ENCODE peak calls at places on chromosomes 16 and 17, in six cellular contexts. One of them, this sample, is unnamed.

GRCh38 chr17:80931421-80932265 is 60.0 kb upstream of the CHMP6 start:
- DNase-seq in central memory CD8-positive, alpha-beta T cell: no peak
- DNase-seq in stimulated activated CD4-positive, alpha-beta T cell treated with anti-CD3 and anti-CD28 coated beads, Interleukin-12 subunit alpha, Interleukin-12 subunit beta, amount 100 ng/mL, for 24 hours: no peak
- DNase-seq in PC-3: no peak
- DNase-seq in stimulated activated CD8-positive, alpha-beta memory T cell treated with anti-CD3 and anti-CD28 coated beads, Interleukin-2, amount 100 ng/mL, for 48 hours: no peak
- DNase-seq in neuronal stem cell: peak; percentile 67
- DNase-seq in this sample: no peak

GRCh38 chr17:49227436-49228261 is 2.9 kb downstream of the PHOSPHO1 start:
- DNase-seq in stimulated activated CD8-positive, alpha-beta memory T cell treated with anti-CD3 and anti-CD28 coated beads, Interleukin-2, amount 100 ng/mL, for 48 hours: peak; percentile 69
- DNase-seq in neuronal stem cell: peak; percentile 66
- DNase-seq in central memory CD8-positive, alpha-beta T cell: peak; percentile 67
- DNase-seq in PC-3: peak; percentile 88
- DNase-seq in stimulated activated CD4-positive, alpha-beta T cell treated with anti-CD3 and anti-CD28 coated beads, Interleukin-12 subunit alpha, Interleukin-12 subunit beta, amount 100 ng/mL, for 24 hours: peak; percentile 46
- DNase-seq in this sample: peak; percentile 70

GRCh38 chr16:47990676-47991075 is 165.1 kb downstream of the ABCC12 start:
- DNase-seq in stimulated activated CD4-positive, alpha-beta T cell treated with anti-CD3 and anti-CD28 coated beads, Interleukin-12 subunit alpha, Interleukin-12 subunit beta, amount 100 ng/mL, for 24 hours: no peak
- DNase-seq in PC-3: no peak
- DNase-seq in central memory CD8-positive, alpha-beta T cell: no peak
- DNase-seq in stimulated activated CD8-positive, alpha-beta memory T cell treated with anti-CD3 and anti-CD28 coated beads, Interleukin-2, amount 100 ng/mL, for 48 hours: no peak
- DNase-seq in neuronal stem cell: no peak
- DNase-seq in this sample: no peak

GRCh38 chr16:89017956-89018604 is 41.1 kb upstream of the CBFA2T3 start:
- DNase-seq in central memory CD8-positive, alpha-beta T cell: no peak
- DNase-seq in neuronal stem cell: no peak
- DNase-seq in PC-3: no peak
- DNase-seq in stimulated activated CD8-positive, alpha-beta memory T cell treated with anti-CD3 and anti-CD28 coated beads, Interleukin-2, amount 100 ng/mL, for 48 hours: no peak
- DNase-seq in stimulated activated CD4-positive, alpha-beta T cell treated with anti-CD3 and anti-CD28 coated beads, Interleukin-12 subunit alpha, Interleukin-12 subunit beta, amount 100 ng/mL, for 24 hours: no peak
- DNase-seq in this sample: no peak

GRCh38 chr16:88784074-88784855 is 755 bp downstream of the PIEZO1 start:
- DNase-seq in stimulated activated CD4-positive, alpha-beta T cell treated with anti-CD3 and anti-CD28 coated beads, Interleukin-12 subunit alpha, Interleukin-12 subunit beta, amount 100 ng/mL, for 24 hours: no peak
- DNase-seq in stimulated activated CD8-positive, alpha-beta memory T cell treated with anti-CD3 and anti-CD28 coated beads, Interleukin-2, amount 100 ng/mL, for 48 hours: no peak
- DNase-seq in central memory CD8-positive, alpha-beta T cell: no peak
- DNase-seq in neuronal stem cell: no peak
- DNase-seq in PC-3: peak; percentile 57
- DNase-seq in this sample: no peak

GRCh38 chr16:678858-679807 is 1.1 kb upstream of the STUB1 start:
- DNase-seq in central memory CD8-positive, alpha-beta T cell: no peak
- DNase-seq in PC-3: peak; percentile 12
- DNase-seq in neuronal stem cell: peak; percentile 63
- DNase-seq in stimulated activated CD4-positive, alpha-beta T cell treated with anti-CD3 and anti-CD28 coated beads, Interleukin-12 subunit alpha, Interleukin-12 subunit beta, amount 100 ng/mL, for 24 hours: no peak
- DNase-seq in stimulated activated CD8-positive, alpha-beta memory T cell treated with anti-CD3 and anti-CD28 coated beads, Interleukin-2, amount 100 ng/mL, for 48 hours: peak; percentile 59
- DNase-seq in this sample: peak; percentile 61

GRCh38 chr16:4351880-4352279 is 759 bp upstream of the PAM16 start:
- DNase-seq in neuronal stem cell: no peak
- DNase-seq in stimulated activated CD8-positive, alpha-beta memory T cell treated with anti-CD3 and anti-CD28 coated beads, Interleukin-2, amount 100 ng/mL, for 48 hours: no peak
- DNase-seq in central memory CD8-positive, alpha-beta T cell: no peak
- DNase-seq in PC-3: peak; percentile 62
- DNase-seq in stimulated activated CD4-positive, alpha-beta T cell treated with anti-CD3 and anti-CD28 coated beads, Interleukin-12 subunit alpha, Interleukin-12 subunit beta, amount 100 ng/mL, for 24 hours: no peak
- DNase-seq in this sample: no peak

GRCh38 chr17:49552070-49552751 is 23.5 kb upstream of the NXPH3 start:
- DNase-seq in stimulated activated CD4-positive, alpha-beta T cell treated with anti-CD3 and anti-CD28 coated beads, Interleukin-12 subunit alpha, Interleukin-12 subunit beta, amount 100 ng/mL, for 24 hours: no peak
- DNase-seq in neuronal stem cell: no peak
- DNase-seq in PC-3: peak; percentile 49
- DNase-seq in stimulated activated CD8-positive, alpha-beta memory T cell treated with anti-CD3 and anti-CD28 coated beads, Interleukin-2, amount 100 ng/mL, for 48 hours: no peak
- DNase-seq in central memory CD8-positive, alpha-beta T cell: no peak
- DNase-seq in this sample: no peak

GRCh38 chr16:28974007-28974436 is 556 bp upstream of the SPNS1 start:
- DNase-seq in PC-3: peak; percentile 65
- DNase-seq in stimulated activated CD4-positive, alpha-beta T cell treated with anti-CD3 and anti-CD28 coated beads, Interleukin-12 subunit alpha, Interleukin-12 subunit beta, amount 100 ng/mL, for 24 hours: no peak
- DNase-seq in central memory CD8-positive, alpha-beta T cell: no peak
- DNase-seq in neuronal stem cell: peak; percentile 59
- DNase-seq in stimulated activated CD8-positive, alpha-beta memory T cell treated with anti-CD3 and anti-CD28 coated beads, Interleukin-2, amount 100 ng/mL, for 48 hours: no peak
- DNase-seq in this sample: peak; percentile 74

GRCh38 chr17:4475463-4475862 is 23.2 kb upstream of the SPNS2 start:
- DNase-seq in central memory CD8-positive, alpha-beta T cell: no peak
- DNase-seq in PC-3: no peak
- DNase-seq in neuronal stem cell: no peak
- DNase-seq in stimulated activated CD4-positive, alpha-beta T cell treated with anti-CD3 and anti-CD28 coated beads, Interleukin-12 subunit alpha, Interleukin-12 subunit beta, amount 100 ng/mL, for 24 hours: no peak
- DNase-seq in stimulated activated CD8-positive, alpha-beta memory T cell treated with anti-CD3 and anti-CD28 coated beads, Interleukin-2, amount 100 ng/mL, for 48 hours: no peak
- DNase-seq in this sample: no peak

GRCh38 chr16:72818286-72818845 is 229.6 kb downstream of the ZFHX3 start:
- DNase-seq in stimulated activated CD4-positive, alpha-beta T cell treated with anti-CD3 and anti-CD28 coated beads, Interleukin-12 subunit alpha, Interleukin-12 subunit beta, amount 100 ng/mL, for 24 hours: no peak
- DNase-seq in stimulated activated CD8-positive, alpha-beta memory T cell treated with anti-CD3 and anti-CD28 coated beads, Interleukin-2, amount 100 ng/mL, for 48 hours: no peak
- DNase-seq in neuronal stem cell: no peak
- DNase-seq in central memory CD8-positive, alpha-beta T cell: no peak
- DNase-seq in PC-3: no peak
- DNase-seq in this sample: peak; percentile 25

GRCh38 chr16:23398987-23399805 is 53.8 kb downstream of the COG7 start:
- DNase-seq in central memory CD8-positive, alpha-beta T cell: no peak
- DNase-seq in PC-3: no peak
- DNase-seq in stimulated activated CD4-positive, alpha-beta T cell treated with anti-CD3 and anti-CD28 coated beads, Interleukin-12 subunit alpha, Interleukin-12 subunit beta, amount 100 ng/mL, for 24 hours: no peak
- DNase-seq in stimulated activated CD8-positive, alpha-beta memory T cell treated with anti-CD3 and anti-CD28 coated beads, Interleukin-2, amount 100 ng/mL, for 48 hours: no peak
- DNase-seq in neuronal stem cell: peak; percentile 59
- DNase-seq in this sample: peak; percentile 7

GRCh38 chr17:689556-690247 is 24.9 kb downstream of the VPS53 start:
- DNase-seq in PC-3: no peak
- DNase-seq in central memory CD8-positive, alpha-beta T cell: no peak
- DNase-seq in stimulated activated CD4-positive, alpha-beta T cell treated with anti-CD3 and anti-CD28 coated beads, Interleukin-12 subunit alpha, Interleukin-12 subunit beta, amount 100 ng/mL, for 24 hours: no peak
- DNase-seq in neuronal stem cell: no peak
- DNase-seq in stimulated activated CD8-positive, alpha-beta memory T cell treated with anti-CD3 and anti-CD28 coated beads, Interleukin-2, amount 100 ng/mL, for 48 hours: no peak
- DNase-seq in this sample: no peak

GRCh38 chr17:28563475-28563874 is 7.8 kb downstream of the PIGS start:
- DNase-seq in stimulated activated CD4-positive, alpha-beta T cell treated with anti-CD3 and anti-CD28 coated beads, Interleukin-12 subunit alpha, Interleukin-12 subunit beta, amount 100 ng/mL, for 24 hours: no peak
- DNase-seq in neuronal stem cell: no peak
- DNase-seq in PC-3: no peak
- DNase-seq in central memory CD8-positive, alpha-beta T cell: no peak
- DNase-seq in stimulated activated CD8-positive, alpha-beta memory T cell treated with anti-CD3 and anti-CD28 coated beads, Interleukin-2, amount 100 ng/mL, for 48 hours: no peak
- DNase-seq in this sample: no peak

GRCh38 chr17:17666111-17666714 is 15.0 kb upstream of the RAI1 start:
- DNase-seq in PC-3: peak; percentile 77
- DNase-seq in central memory CD8-positive, alpha-beta T cell: no peak
- DNase-seq in stimulated activated CD8-positive, alpha-beta memory T cell treated with anti-CD3 and anti-CD28 coated beads, Interleukin-2, amount 100 ng/mL, for 48 hours: no peak
- DNase-seq in stimulated activated CD4-positive, alpha-beta T cell treated with anti-CD3 and anti-CD28 coated beads, Interleukin-12 subunit alpha, Interleukin-12 subunit beta, amount 100 ng/mL, for 24 hours: no peak
- DNase-seq in neuronal stem cell: no peak
- DNase-seq in this sample: no peak

GRCh38 chr16:73016488-73016830 is 31.5 kb downstream of the ZFHX3 start:
- DNase-seq in stimulated activated CD4-positive, alpha-beta T cell treated with anti-CD3 and anti-CD28 coated beads, Interleukin-12 subunit alpha, Interleukin-12 subunit beta, amount 100 ng/mL, for 24 hours: no peak
- DNase-seq in central memory CD8-positive, alpha-beta T cell: no peak
- DNase-seq in PC-3: peak; percentile 51
- DNase-seq in stimulated activated CD8-positive, alpha-beta memory T cell treated with anti-CD3 and anti-CD28 coated beads, Interleukin-2, amount 100 ng/mL, for 48 hours: no peak
- DNase-seq in neuronal stem cell: no peak
- DNase-seq in this sample: no peak

GRCh38 chr17:82281502-82282238 is 8.2 kb upstream of the CSNK1D start:
- DNase-seq in neuronal stem cell: no peak
- DNase-seq in PC-3: peak; percentile 97
- DNase-seq in stimulated activated CD4-positive, alpha-beta T cell treated with anti-CD3 and anti-CD28 coated beads, Interleukin-12 subunit alpha, Interleukin-12 subunit beta, amount 100 ng/mL, for 24 hours: no peak
- DNase-seq in stimulated activated CD8-positive, alpha-beta memory T cell treated with anti-CD3 and anti-CD28 coated beads, Interleukin-2, amount 100 ng/mL, for 48 hours: no peak
- DNase-seq in central memory CD8-positive, alpha-beta T cell: no peak
- DNase-seq in this sample: no peak

GRCh38 chr16:53945996-53946395 is 242.0 kb downstream of the FTO start:
- DNase-seq in neuronal stem cell: peak; percentile 50
- DNase-seq in stimulated activated CD8-positive, alpha-beta memory T cell treated with anti-CD3 and anti-CD28 coated beads, Interleukin-2, amount 100 ng/mL, for 48 hours: no peak
- DNase-seq in central memory CD8-positive, alpha-beta T cell: no peak
- DNase-seq in PC-3: peak; percentile 55
- DNase-seq in stimulated activated CD4-positive, alpha-beta T cell treated with anti-CD3 and anti-CD28 coated beads, Interleukin-12 subunit alpha, Interleukin-12 subunit beta, amount 100 ng/mL, for 24 hours: no peak
- DNase-seq in this sample: peak; percentile 40

GRCh38 chr16:52095466-52095865 is 451.5 kb downstream of the TOX3 start:
- DNase-seq in stimulated activated CD4-positive, alpha-beta T cell treated with anti-CD3 and anti-CD28 coated beads, Interleukin-12 subunit alpha, Interleukin-12 subunit beta, amount 100 ng/mL, for 24 hours: no peak
- DNase-seq in PC-3: no peak
- DNase-seq in central memory CD8-positive, alpha-beta T cell: no peak
- DNase-seq in stimulated activated CD8-positive, alpha-beta memory T cell treated with anti-CD3 and anti-CD28 coated beads, Interleukin-2, amount 100 ng/mL, for 48 hours: no peak
- DNase-seq in neuronal stem cell: no peak
- DNase-seq in this sample: no peak

GRCh38 chr16:65229191-65229662 is 107.4 kb upstream of the CDH11 start:
- DNase-seq in neuronal stem cell: no peak
- DNase-seq in central memory CD8-positive, alpha-beta T cell: no peak
- DNase-seq in PC-3: no peak
- DNase-seq in stimulated activated CD8-positive, alpha-beta memory T cell treated with anti-CD3 and anti-CD28 coated beads, Interleukin-2, amount 100 ng/mL, for 48 hours: no peak
- DNase-seq in stimulated activated CD4-positive, alpha-beta T cell treated with anti-CD3 and anti-CD28 coated beads, Interleukin-12 subunit alpha, Interleukin-12 subunit beta, amount 100 ng/mL, for 24 hours: no peak
- DNase-seq in this sample: no peak

GRCh38 chr17:348692-349425 is 3.7 kb downstream of the RPH3AL start:
- DNase-seq in PC-3: no peak
- DNase-seq in stimulated activated CD8-positive, alpha-beta memory T cell treated with anti-CD3 and anti-CD28 coated beads, Interleukin-2, amount 100 ng/mL, for 48 hours: no peak
- DNase-seq in stimulated activated CD4-positive, alpha-beta T cell treated with anti-CD3 and anti-CD28 coated beads, Interleukin-12 subunit alpha, Interleukin-12 subunit beta, amount 100 ng/mL, for 24 hours: no peak
- DNase-seq in neuronal stem cell: no peak
- DNase-seq in central memory CD8-positive, alpha-beta T cell: no peak
- DNase-seq in this sample: no peak

GRCh38 chr16:30757316-30757715 is 4.5 kb downstream of the CFAP119 start:
- DNase-seq in PC-3: no peak
- DNase-seq in stimulated activated CD4-positive, alpha-beta T cell treated with anti-CD3 and anti-CD28 coated beads, Interleukin-12 subunit alpha, Interleukin-12 subunit beta, amount 100 ng/mL, for 24 hours: no peak
- DNase-seq in central memory CD8-positive, alpha-beta T cell: no peak
- DNase-seq in stimulated activated CD8-positive, alpha-beta memory T cell treated with anti-CD3 and anti-CD28 coated beads, Interleukin-2, amount 100 ng/mL, for 48 hours: no peak
- DNase-seq in neuronal stem cell: no peak
- DNase-seq in this sample: no peak

GRCh38 chr17:62897706-62898105 is 68.3 kb upstream of the TANC2 start:
- DNase-seq in stimulated activated CD4-positive, alpha-beta T cell treated with anti-CD3 and anti-CD28 coated beads, Interleukin-12 subunit alpha, Interleukin-12 subunit beta, amount 100 ng/mL, for 24 hours: no peak
- DNase-seq in PC-3: no peak
- DNase-seq in neuronal stem cell: no peak
- DNase-seq in stimulated activated CD8-positive, alpha-beta memory T cell treated with anti-CD3 and anti-CD28 coated beads, Interleukin-2, amount 100 ng/mL, for 48 hours: no peak
- DNase-seq in central memory CD8-positive, alpha-beta T cell: no peak
- DNase-seq in this sample: no peak

GRCh38 chr17:82231562-82232321 is 2.9 kb downstream of the SLC16A3 start:
- DNase-seq in central memory CD8-positive, alpha-beta T cell: no peak
- DNase-seq in stimulated activated CD4-positive, alpha-beta T cell treated with anti-CD3 and anti-CD28 coated beads, Interleukin-12 subunit alpha, Interleukin-12 subunit beta, amount 100 ng/mL, for 24 hours: no peak
- DNase-seq in neuronal stem cell: no peak
- DNase-seq in stimulated activated CD8-positive, alpha-beta memory T cell treated with anti-CD3 and anti-CD28 coated beads, Interleukin-2, amount 100 ng/mL, for 48 hours: no peak
- DNase-seq in PC-3: peak; percentile 58
- DNase-seq in this sample: no peak

GRCh38 chr16:1696863-1697262 is 9.1 kb upstream of the MAPK8IP3 start:
- DNase-seq in stimulated activated CD8-positive, alpha-beta memory T cell treated with anti-CD3 and anti-CD28 coated beads, Interleukin-2, amount 100 ng/mL, for 48 hours: no peak
- DNase-seq in central memory CD8-positive, alpha-beta T cell: no peak
- DNase-seq in neuronal stem cell: no peak
- DNase-seq in PC-3: peak; percentile 83
- DNase-seq in stimulated activated CD4-positive, alpha-beta T cell treated with anti-CD3 and anti-CD28 coated beads, Interleukin-12 subunit alpha, Interleukin-12 subunit beta, amount 100 ng/mL, for 24 hours: no peak
- DNase-seq in this sample: no peak

GRCh38 chr16:31362476-31363405 is 7.8 kb downstream of the ITGAX start:
- DNase-seq in stimulated activated CD4-positive, alpha-beta T cell treated with anti-CD3 and anti-CD28 coated beads, Interleukin-12 subunit alpha, Interleukin-12 subunit beta, amount 100 ng/mL, for 24 hours: no peak
- DNase-seq in central memory CD8-positive, alpha-beta T cell: no peak
- DNase-seq in neuronal stem cell: no peak
- DNase-seq in stimulated activated CD8-positive, alpha-beta memory T cell treated with anti-CD3 and anti-CD28 coated beads, Interleukin-2, amount 100 ng/mL, for 48 hours: no peak
- DNase-seq in PC-3: no peak
- DNase-seq in this sample: no peak

GRCh38 chr16:65414284-65414984 is 292.6 kb upstream of the CDH11 start:
- DNase-seq in central memory CD8-positive, alpha-beta T cell: no peak
- DNase-seq in neuronal stem cell: no peak
- DNase-seq in stimulated activated CD4-positive, alpha-beta T cell treated with anti-CD3 and anti-CD28 coated beads, Interleukin-12 subunit alpha, Interleukin-12 subunit beta, amount 100 ng/mL, for 24 hours: no peak
- DNase-seq in PC-3: peak; percentile 90
- DNase-seq in stimulated activated CD8-positive, alpha-beta memory T cell treated with anti-CD3 and anti-CD28 coated beads, Interleukin-2, amount 100 ng/mL, for 48 hours: no peak
- DNase-seq in this sample: no peak

GRCh38 chr17:17590141-17590735 is 1.3 kb downstream of the PEMT start:
- DNase-seq in neuronal stem cell: no peak
- DNase-seq in central memory CD8-positive, alpha-beta T cell: no peak
- DNase-seq in stimulated activated CD4-positive, alpha-beta T cell treated with anti-CD3 and anti-CD28 coated beads, Interleukin-12 subunit alpha, Interleukin-12 subunit beta, amount 100 ng/mL, for 24 hours: no peak
- DNase-seq in PC-3: no peak
- DNase-seq in stimulated activated CD8-positive, alpha-beta memory T cell treated with anti-CD3 and anti-CD28 coated beads, Interleukin-2, amount 100 ng/mL, for 48 hours: no peak
- DNase-seq in this sample: no peak

GRCh38 chr17:51795401-51795800 is 363.1 kb downstream of the CA10 start:
- DNase-seq in PC-3: no peak
- DNase-seq in stimulated activated CD8-positive, alpha-beta memory T cell treated with anti-CD3 and anti-CD28 coated beads, Interleukin-2, amount 100 ng/mL, for 48 hours: no peak
- DNase-seq in neuronal stem cell: no peak
- DNase-seq in central memory CD8-positive, alpha-beta T cell: no peak
- DNase-seq in stimulated activated CD4-positive, alpha-beta T cell treated with anti-CD3 and anti-CD28 coated beads, Interleukin-12 subunit alpha, Interleukin-12 subunit beta, amount 100 ng/mL, for 24 hours: no peak
- DNase-seq in this sample: no peak

GRCh38 chr16:89843409-89844350 is 15.4 kb downstream of the SPIRE2 start:
- DNase-seq in stimulated activated CD8-positive, alpha-beta memory T cell treated with anti-CD3 and anti-CD28 coated beads, Interleukin-2, amount 100 ng/mL, for 48 hours: no peak
- DNase-seq in PC-3: no peak
- DNase-seq in neuronal stem cell: no peak
- DNase-seq in central memory CD8-positive, alpha-beta T cell: no peak
- DNase-seq in stimulated activated CD4-positive, alpha-beta T cell treated with anti-CD3 and anti-CD28 coated beads, Interleukin-12 subunit alpha, Interleukin-12 subunit beta, amount 100 ng/mL, for 24 hours: no peak
- DNase-seq in this sample: no peak

GRCh38 chr17:8463089-8463488 is 27.4 kb downstream of the NDEL1 start:
- DNase-seq in central memory CD8-positive, alpha-beta T cell: no peak
- DNase-seq in stimulated activated CD8-positive, alpha-beta memory T cell treated with anti-CD3 and anti-CD28 coated beads, Interleukin-2, amount 100 ng/mL, for 48 hours: no peak
- DNase-seq in stimulated activated CD4-positive, alpha-beta T cell treated with anti-CD3 and anti-CD28 coated beads, Interleukin-12 subunit alpha, Interleukin-12 subunit beta, amount 100 ng/mL, for 24 hours: no peak
- DNase-seq in neuronal stem cell: no peak
- DNase-seq in PC-3: no peak
- DNase-seq in this sample: no peak

GRCh38 chr17:30808785-30809286 is 15.7 kb downstream of the CRLF3 start:
- DNase-seq in stimulated activated CD4-positive, alpha-beta T cell treated with anti-CD3 and anti-CD28 coated beads, Interleukin-12 subunit alpha, Interleukin-12 subunit beta, amount 100 ng/mL, for 24 hours: no peak
- DNase-seq in stimulated activated CD8-positive, alpha-beta memory T cell treated with anti-CD3 and anti-CD28 coated beads, Interleukin-2, amount 100 ng/mL, for 48 hours: no peak
- DNase-seq in central memory CD8-positive, alpha-beta T cell: no peak
- DNase-seq in neuronal stem cell: no peak
- DNase-seq in PC-3: no peak
- DNase-seq in this sample: peak; percentile 71

GRCh38 chr16:598823-599739 is 9.2 kb downstream of the RAB40C start:
- DNase-seq in stimulated activated CD8-positive, alpha-beta memory T cell treated with anti-CD3 and anti-CD28 coated beads, Interleukin-2, amount 100 ng/mL, for 48 hours: no peak
- DNase-seq in stimulated activated CD4-positive, alpha-beta T cell treated with anti-CD3 and anti-CD28 coated beads, Interleukin-12 subunit alpha, Interleukin-12 subunit beta, amount 100 ng/mL, for 24 hours: no peak
- DNase-seq in PC-3: no peak
- DNase-seq in neuronal stem cell: no peak
- DNase-seq in central memory CD8-positive, alpha-beta T cell: no peak
- DNase-seq in this sample: no peak

GRCh38 chr16:73069581-73070262 is 21.8 kb upstream of the ZFHX3 start:
- DNase-seq in neuronal stem cell: no peak
- DNase-seq in central memory CD8-positive, alpha-beta T cell: no peak
- DNase-seq in stimulated activated CD8-positive, alpha-beta memory T cell treated with anti-CD3 and anti-CD28 coated beads, Interleukin-2, amount 100 ng/mL, for 48 hours: no peak
- DNase-seq in stimulated activated CD4-positive, alpha-beta T cell treated with anti-CD3 and anti-CD28 coated beads, Interleukin-12 subunit alpha, Interleukin-12 subunit beta, amount 100 ng/mL, for 24 hours: no peak
- DNase-seq in PC-3: no peak
- DNase-seq in this sample: no peak

GRCh38 chr16:945271-946047 is 25.3 kb downstream of the LMF1 start:
- DNase-seq in central memory CD8-positive, alpha-beta T cell: no peak
- DNase-seq in stimulated activated CD4-positive, alpha-beta T cell treated with anti-CD3 and anti-CD28 coated beads, Interleukin-12 subunit alpha, Interleukin-12 subunit beta, amount 100 ng/mL, for 24 hours: no peak
- DNase-seq in stimulated activated CD8-positive, alpha-beta memory T cell treated with anti-CD3 and anti-CD28 coated beads, Interleukin-2, amount 100 ng/mL, for 48 hours: no peak
- DNase-seq in PC-3: no peak
- DNase-seq in neuronal stem cell: no peak
- DNase-seq in this sample: no peak

GRCh38 chr16:69397821-69398521 is 12.2 kb upstream of the TERF2 start:
- DNase-seq in neuronal stem cell: no peak
- DNase-seq in stimulated activated CD4-positive, alpha-beta T cell treated with anti-CD3 and anti-CD28 coated beads, Interleukin-12 subunit alpha, Interleukin-12 subunit beta, amount 100 ng/mL, for 24 hours: no peak
- DNase-seq in PC-3: peak; percentile 47
- DNase-seq in central memory CD8-positive, alpha-beta T cell: no peak
- DNase-seq in stimulated activated CD8-positive, alpha-beta memory T cell treated with anti-CD3 and anti-CD28 coated beads, Interleukin-2, amount 100 ng/mL, for 48 hours: no peak
- DNase-seq in this sample: peak; percentile 89

GRCh38 chr17:57120814-57121213 is 35.8 kb downstream of the AKAP1 start:
- DNase-seq in PC-3: no peak
- DNase-seq in stimulated activated CD4-positive, alpha-beta T cell treated with anti-CD3 and anti-CD28 coated beads, Interleukin-12 subunit alpha, Interleukin-12 subunit beta, amount 100 ng/mL, for 24 hours: no peak
- DNase-seq in neuronal stem cell: no peak
- DNase-seq in central memory CD8-positive, alpha-beta T cell: no peak
- DNase-seq in stimulated activated CD8-positive, alpha-beta memory T cell treated with anti-CD3 and anti-CD28 coated beads, Interleukin-2, amount 100 ng/mL, for 48 hours: no peak
- DNase-seq in this sample: no peak

GRCh38 chr16:11410382-11411058 is 65.3 kb downstream of the RMI2 start:
- DNase-seq in stimulated activated CD8-positive, alpha-beta memory T cell treated with anti-CD3 and anti-CD28 coated beads, Interleukin-2, amount 100 ng/mL, for 48 hours: no peak
- DNase-seq in PC-3: no peak
- DNase-seq in stimulated activated CD4-positive, alpha-beta T cell treated with anti-CD3 and anti-CD28 coated beads, Interleukin-12 subunit alpha, Interleukin-12 subunit beta, amount 100 ng/mL, for 24 hours: no peak
- DNase-seq in central memory CD8-positive, alpha-beta T cell: no peak
- DNase-seq in neuronal stem cell: no peak
- DNase-seq in this sample: no peak

GRCh38 chr17:34974794-34975428 is 5.4 kb upstream of the LIG3 start:
- DNase-seq in PC-3: no peak
- DNase-seq in neuronal stem cell: no peak
- DNase-seq in central memory CD8-positive, alpha-beta T cell: no peak
- DNase-seq in stimulated activated CD8-positive, alpha-beta memory T cell treated with anti-CD3 and anti-CD28 coated beads, Interleukin-2, amount 100 ng/mL, for 48 hours: no peak
- DNase-seq in stimulated activated CD4-positive, alpha-beta T cell treated with anti-CD3 and anti-CD28 coated beads, Interleukin-12 subunit alpha, Interleukin-12 subunit beta, amount 100 ng/mL, for 24 hours: no peak
- DNase-seq in this sample: no peak

This sample was measured in pons.